ENCODE peak calls at places on chromosomes 1 and 21, in eight cellular contexts. One of them, this sample, is unnamed.

GRCh38 chr1:155301342-155301841 is at the start of gene PKLR:
- DNase-seq in fibroblast of pulmonary artery: no peak
- DNase-seq in hepatocyte: no peak
- DNase-seq in heart right ventricle: no peak
- DNase-seq in A673: no peak
- DNase-seq in psoas muscle: no peak
- DNase-seq in foreskin fibroblast: no peak
- DNase-seq in CD8-positive, alpha-beta T cell: no peak
- DNase-seq in this sample: no peak

GRCh38 chr1:41650176-41650519 is 165.7 kb upstream of the EDN2 start:
- DNase-seq in fibroblast of pulmonary artery: no peak
- DNase-seq in hepatocyte: no peak
- DNase-seq in heart right ventricle: peak
- DNase-seq in A673: peak
- DNase-seq in psoas muscle: no peak
- DNase-seq in foreskin fibroblast: peak
- DNase-seq in CD8-positive, alpha-beta T cell: no peak
- DNase-seq in this sample: no peak

GRCh38 chr1:16063226-16063829 is 10.1 kb downstream of the FAM131C start:
- DNase-seq in fibroblast of pulmonary artery: no peak
- DNase-seq in hepatocyte: no peak
- DNase-seq in heart right ventricle: no peak
- DNase-seq in A673: no peak
- DNase-seq in psoas muscle: no peak
- DNase-seq in foreskin fibroblast: no peak
- DNase-seq in CD8-positive, alpha-beta T cell: no peak
- DNase-seq in this sample: no peak

GRCh38 chr1:197638316-197638715 is 137.0 kb downstream of the DENND1B start:
- DNase-seq in fibroblast of pulmonary artery: no peak
- DNase-seq in hepatocyte: no peak
- DNase-seq in heart right ventricle: no peak
- DNase-seq in A673: no peak
- DNase-seq in psoas muscle: no peak
- DNase-seq in foreskin fibroblast: no peak
- DNase-seq in CD8-positive, alpha-beta T cell: no peak
- DNase-seq in this sample: no peak

GRCh38 chr1:189637041-189637440 is 840.6 kb downstream of the BRINP3 start:
- DNase-seq in fibroblast of pulmonary artery: no peak
- DNase-seq in hepatocyte: no peak
- DNase-seq in heart right ventricle: no peak
- DNase-seq in A673: no peak
- DNase-seq in psoas muscle: no peak
- DNase-seq in foreskin fibroblast: no peak
- DNase-seq in CD8-positive, alpha-beta T cell: no peak
- DNase-seq in this sample: no peak

GRCh38 chr21:45073301-45074047 is 906 bp upstream of the ADARB1 start:
- DNase-seq in fibroblast of pulmonary artery: no peak
- DNase-seq in hepatocyte: peak
- DNase-seq in heart right ventricle: no peak
- DNase-seq in A673: no peak
- DNase-seq in psoas muscle: peak
- DNase-seq in foreskin fibroblast: peak
- DNase-seq in CD8-positive, alpha-beta T cell: no peak
- DNase-seq in this sample: no peak

GRCh38 chr21:43611598-43612369 is 47.5 kb downstream of the HSF2BP start:
- DNase-seq in fibroblast of pulmonary artery: peak
- DNase-seq in hepatocyte: peak
- DNase-seq in heart right ventricle: peak
- DNase-seq in A673: peak
- DNase-seq in psoas muscle: peak
- DNase-seq in foreskin fibroblast: peak
- DNase-seq in CD8-positive, alpha-beta T cell: no peak
- DNase-seq in this sample: no peak

GRCh38 chr1:3068400-3069361 is at the start of gene PRDM16:
- DNase-seq in fibroblast of pulmonary artery: peak
- DNase-seq in hepatocyte: peak
- DNase-seq in heart right ventricle: peak
- DNase-seq in A673: peak
- DNase-seq in psoas muscle: peak
- DNase-seq in foreskin fibroblast: peak
- DNase-seq in CD8-positive, alpha-beta T cell: no peak
- DNase-seq in this sample: peak

GRCh38 chr21:45277101-45278045 is 10.3 kb downstream of the POFUT2 start:
- DNase-seq in fibroblast of pulmonary artery: no peak
- DNase-seq in hepatocyte: no peak
- DNase-seq in heart right ventricle: no peak
- DNase-seq in A673: no peak
- DNase-seq in psoas muscle: peak
- DNase-seq in foreskin fibroblast: no peak
- DNase-seq in CD8-positive, alpha-beta T cell: no peak
- DNase-seq in this sample: no peak

GRCh38 chr1:182614796-182615451 is 10.7 kb upstream of the RGS16 start:
- DNase-seq in fibroblast of pulmonary artery: peak
- DNase-seq in hepatocyte: peak
- DNase-seq in heart right ventricle: peak
- DNase-seq in A673: peak
- DNase-seq in psoas muscle: peak
- DNase-seq in foreskin fibroblast: peak
- DNase-seq in CD8-positive, alpha-beta T cell: no peak
- DNase-seq in this sample: peak

GRCh38 chr21:34889287-34889536 is 159.9 kb downstream of the RUNX1 start:
- DNase-seq in fibroblast of pulmonary artery: peak
- DNase-seq in hepatocyte: peak
- DNase-seq in heart right ventricle: peak
- DNase-seq in A673: peak
- DNase-seq in psoas muscle: peak
- DNase-seq in foreskin fibroblast: peak
- DNase-seq in CD8-positive, alpha-beta T cell: peak
- DNase-seq in this sample: no peak

GRCh38 chr1:234536756-234537155 is 57.8 kb upstream of the TARBP1 start:
- DNase-seq in fibroblast of pulmonary artery: no peak
- DNase-seq in hepatocyte: no peak
- DNase-seq in heart right ventricle: no peak
- DNase-seq in A673: no peak
- DNase-seq in psoas muscle: peak
- DNase-seq in foreskin fibroblast: no peak
- DNase-seq in CD8-positive, alpha-beta T cell: no peak
- DNase-seq in this sample: no peak

GRCh38 chr1:7613851-7614205 is 157.3 kb upstream of the VAMP3 start:
- DNase-seq in fibroblast of pulmonary artery: no peak
- DNase-seq in hepatocyte: no peak
- DNase-seq in heart right ventricle: no peak
- DNase-seq in A673: no peak
- DNase-seq in psoas muscle: no peak
- DNase-seq in foreskin fibroblast: no peak
- DNase-seq in CD8-positive, alpha-beta T cell: no peak
- DNase-seq in this sample: no peak

GRCh38 chr1:181083842-181084605 is 4.5 kb upstream of the IER5 start:
- DNase-seq in fibroblast of pulmonary artery: peak
- DNase-seq in hepatocyte: peak
- DNase-seq in heart right ventricle: peak
- DNase-seq in A673: peak
- DNase-seq in psoas muscle: peak
- DNase-seq in foreskin fibroblast: peak
- DNase-seq in CD8-positive, alpha-beta T cell: peak
- DNase-seq in this sample: no peak

GRCh38 chr1:228144213-228145049 is 4.4 kb downstream of the GUK1 start:
- DNase-seq in fibroblast of pulmonary artery: no peak
- DNase-seq in hepatocyte: peak
- DNase-seq in heart right ventricle: no peak
- DNase-seq in A673: no peak
- DNase-seq in psoas muscle: no peak
- DNase-seq in foreskin fibroblast: no peak
- DNase-seq in CD8-positive, alpha-beta T cell: no peak
- DNase-seq in this sample: no peak

GRCh38 chr1:228141871-228142615 is 2.0 kb downstream of the GUK1 start:
- DNase-seq in fibroblast of pulmonary artery: no peak
- DNase-seq in hepatocyte: no peak
- DNase-seq in heart right ventricle: no peak
- DNase-seq in A673: no peak
- DNase-seq in psoas muscle: peak
- DNase-seq in foreskin fibroblast: peak
- DNase-seq in CD8-positive, alpha-beta T cell: no peak
- DNase-seq in this sample: no peak

GRCh38 chr1:228142616-228143203 is 2.6 kb downstream of the GUK1 start:
- DNase-seq in fibroblast of pulmonary artery: no peak
- DNase-seq in hepatocyte: no peak
- DNase-seq in heart right ventricle: no peak
- DNase-seq in A673: no peak
- DNase-seq in psoas muscle: peak
- DNase-seq in foreskin fibroblast: no peak
- DNase-seq in CD8-positive, alpha-beta T cell: no peak
- DNase-seq in this sample: no peak

GRCh38 chr1:228145050-228145343 is 4.7 kb upstream of the GJC2 start:
- DNase-seq in fibroblast of pulmonary artery: no peak
- DNase-seq in hepatocyte: no peak
- DNase-seq in heart right ventricle: no peak
- DNase-seq in A673: no peak
- DNase-seq in psoas muscle: no peak
- DNase-seq in foreskin fibroblast: no peak
- DNase-seq in CD8-positive, alpha-beta T cell: no peak
- DNase-seq in this sample: no peak

GRCh38 chr1:228143480-228144212 is 3.6 kb downstream of the GUK1 start:
- DNase-seq in fibroblast of pulmonary artery: no peak
- DNase-seq in hepatocyte: no peak
- DNase-seq in heart right ventricle: no peak
- DNase-seq in A673: no peak
- DNase-seq in psoas muscle: no peak
- DNase-seq in foreskin fibroblast: no peak
- DNase-seq in CD8-positive, alpha-beta T cell: no peak
- DNase-seq in this sample: no peak
- H3K4me3 ChIP-seq in fibroblast of pulmonary artery: no peak
- H3K4me3 ChIP-seq in hepatocyte: no peak
- H3K4me3 ChIP-seq in heart right ventricle: no peak
- H3K4me3 ChIP-seq in A673: no peak
- H3K4me3 ChIP-seq in psoas muscle: no peak
- H3K4me3 ChIP-seq in foreskin fibroblast: no peak
- H3K4me3 ChIP-seq in CD8-positive, alpha-beta T cell: no peak
- H3K4me3 ChIP-seq in this sample: no peak

DNA sequence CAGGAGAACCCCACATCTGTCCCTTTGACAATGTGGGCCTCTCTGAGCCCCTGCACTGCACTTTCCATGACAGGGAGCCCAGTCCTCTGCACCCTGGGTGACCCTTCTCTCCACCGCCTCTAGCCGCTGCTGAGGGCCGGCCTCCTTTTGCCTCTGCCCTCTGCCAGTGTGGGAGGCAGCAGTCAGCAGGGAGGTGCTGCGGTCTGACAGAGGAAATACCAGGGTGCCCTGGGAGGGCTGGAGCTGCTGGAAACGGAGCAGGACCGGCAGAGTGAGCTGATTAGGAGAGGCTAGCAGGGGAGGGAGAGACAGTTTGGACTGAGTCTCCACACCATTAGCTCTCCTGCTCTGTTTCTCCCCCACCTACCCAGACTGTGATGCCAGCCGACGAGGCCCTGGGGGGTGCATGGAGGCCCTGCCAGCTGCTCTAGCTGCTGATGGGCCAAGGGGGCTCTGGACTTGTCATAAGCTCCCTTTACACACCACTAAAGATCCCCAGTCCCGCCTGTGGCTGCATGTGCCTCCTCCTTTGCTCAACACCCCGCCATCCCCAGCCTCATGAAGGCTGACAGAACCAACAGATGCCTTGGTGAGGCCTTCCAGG is 171.1 kb upstream of the KLHDC7A start:
- DNase-seq in fibroblast of pulmonary artery: no peak
- DNase-seq in hepatocyte: no peak
- DNase-seq in heart right ventricle: no peak
- DNase-seq in A673: no peak
- DNase-seq in psoas muscle: no peak
- DNase-seq in foreskin fibroblast: no peak
- DNase-seq in CD8-positive, alpha-beta T cell: no peak
- DNase-seq in this sample: no peak
- H3K4me3 ChIP-seq in fibroblast of pulmonary artery: no peak
- H3K4me3 ChIP-seq in hepatocyte: no peak
- H3K4me3 ChIP-seq in heart right ventricle: no peak
- H3K4me3 ChIP-seq in A673: no peak
- H3K4me3 ChIP-seq in psoas muscle: no peak
- H3K4me3 ChIP-seq in foreskin fibroblast: no peak
- H3K4me3 ChIP-seq in CD8-positive, alpha-beta T cell: no peak
- H3K4me3 ChIP-seq in this sample: no peak

GRCh38 chr21:37564924-37565529 is 198.5 kb downstream of the DYRK1A start:
- DNase-seq in fibroblast of pulmonary artery: no peak
- DNase-seq in hepatocyte: peak
- DNase-seq in heart right ventricle: no peak
- DNase-seq in A673: no peak
- DNase-seq in psoas muscle: peak
- DNase-seq in foreskin fibroblast: peak
- DNase-seq in CD8-positive, alpha-beta T cell: no peak
- DNase-seq in this sample: no peak
- H3K4me3 ChIP-seq in fibroblast of pulmonary artery: peak
- H3K4me3 ChIP-seq in hepatocyte: no peak
- H3K4me3 ChIP-seq in heart right ventricle: peak
- H3K4me3 ChIP-seq in A673: peak
- H3K4me3 ChIP-seq in psoas muscle: peak
- H3K4me3 ChIP-seq in foreskin fibroblast: peak
- H3K4me3 ChIP-seq in CD8-positive, alpha-beta T cell: peak
- H3K4me3 ChIP-seq in this sample: peak

GRCh38 chr1:58580186-58580585 is 3.1 kb upstream of the TACSTD2 start:
- DNase-seq in fibroblast of pulmonary artery: no peak
- DNase-seq in hepatocyte: no peak
- DNase-seq in heart right ventricle: no peak
- DNase-seq in A673: no peak
- DNase-seq in psoas muscle: no peak
- DNase-seq in foreskin fibroblast: peak
- DNase-seq in CD8-positive, alpha-beta T cell: no peak
- DNase-seq in this sample: no peak

GRCh38 chr1:58575831-58576726 is 973 bp downstream of the TACSTD2 start:
- DNase-seq in fibroblast of pulmonary artery: no peak
- DNase-seq in hepatocyte: no peak
- DNase-seq in heart right ventricle: no peak
- DNase-seq in A673: no peak
- DNase-seq in psoas muscle: no peak
- DNase-seq in foreskin fibroblast: no peak
- DNase-seq in CD8-positive, alpha-beta T cell: no peak
- DNase-seq in this sample: no peak

GRCh38 chr1:58576727-58577675 is at the start of gene TACSTD2:
- DNase-seq in fibroblast of pulmonary artery: no peak
- DNase-seq in hepatocyte: peak
- DNase-seq in heart right ventricle: no peak
- DNase-seq in A673: no peak
- DNase-seq in psoas muscle: peak
- DNase-seq in foreskin fibroblast: peak
- DNase-seq in CD8-positive, alpha-beta T cell: no peak
- DNase-seq in this sample: no peak

GRCh38 chr1:58574816-58575215 is 2.2 kb downstream of the TACSTD2 start:
- DNase-seq in fibroblast of pulmonary artery: no peak
- DNase-seq in hepatocyte: no peak
- DNase-seq in heart right ventricle: no peak
- DNase-seq in A673: no peak
- DNase-seq in psoas muscle: no peak
- DNase-seq in foreskin fibroblast: no peak
- DNase-seq in CD8-positive, alpha-beta T cell: no peak
- DNase-seq in this sample: no peak

DNA sequence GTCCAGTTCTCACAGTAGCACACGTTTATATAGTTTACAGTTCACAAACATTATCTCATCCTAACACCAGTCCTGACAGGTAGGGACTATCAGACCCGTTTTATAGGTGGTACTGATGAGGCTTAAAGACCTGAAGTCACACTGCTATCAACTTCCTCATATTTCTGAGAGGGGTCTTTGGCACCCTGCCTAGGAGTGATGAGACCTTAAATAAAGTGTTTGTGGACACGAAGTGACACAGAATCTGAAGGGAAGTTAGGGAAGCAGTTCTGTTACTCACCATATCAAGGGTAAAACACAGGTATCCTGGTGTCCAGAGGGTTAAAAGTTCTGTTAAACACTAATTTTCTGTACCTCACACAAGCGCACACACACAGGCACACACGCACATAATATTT is 623 bp upstream of the TACSTD2 start:
- DNase-seq in fibroblast of pulmonary artery: no peak
- DNase-seq in hepatocyte: no peak
- DNase-seq in heart right ventricle: no peak
- DNase-seq in A673: no peak
- DNase-seq in psoas muscle: no peak
- DNase-seq in foreskin fibroblast: no peak
- DNase-seq in CD8-positive, alpha-beta T cell: no peak
- DNase-seq in this sample: no peak
- H3K4me3 ChIP-seq in fibroblast of pulmonary artery: no peak
- H3K4me3 ChIP-seq in hepatocyte: peak
- H3K4me3 ChIP-seq in heart right ventricle: peak
- H3K4me3 ChIP-seq in A673: no peak
- H3K4me3 ChIP-seq in psoas muscle: no peak
- H3K4me3 ChIP-seq in foreskin fibroblast: no peak
- H3K4me3 ChIP-seq in CD8-positive, alpha-beta T cell: no peak
- H3K4me3 ChIP-seq in this sample: no peak

This sample was measured in AG09309.